ENCODE peak calls at places on chromosomes 3 and 15, in nine cellular contexts. T is activated CD4-positive, alpha-beta T cell treated with anti-CD3 and anti-CD28 coated beads, Interleukin-2, amount 50 U/mL, for 24 hours; A is GM20000; L is activated T-cell treated with anti-CD3 and anti-CD28 coated beads, Interleukin-2, amount 50 U/mL, for 72 hours; R is colonic mucosa; P is Peyer's patch; E is spleen; D is AG08395; U is RWPE2. Z is an unnamed sample.

GRCh38 chr3:172530566-172530965 is 7.3 kb upstream of the TNFSF10 start:
- DNase-seq in R (no peak), A (no peak), P (no peak), E (no peak), U (no peak), T (no peak), L (peak; percentile 22), D (no peak), Z (no peak)

GRCh38 chr3:106963446-106963845 is 413.8 kb upstream of the CCDC54 start:
- DNase-seq in L (no peak), D (peak; percentile 5), U (no peak), E (no peak), P (no peak), T (no peak), R (no peak), A (no peak), Z (no peak)

GRCh38 chr3:146803746-146804145 is 198.6 kb upstream of the PLSCR5 start:
- DNase-seq in D (peak; percentile 90), E (no peak), P (no peak), R (no peak), L (no peak), A (no peak), T (no peak), U (no peak), Z (no peak)

GRCh38 chr3:32781211-32781968 is 36.4 kb upstream of the TRIM71 start:
- DNase-seq in U (peak; percentile 77), T (peak; percentile 36), E (peak; percentile 93), D (peak; percentile 76), P (peak; percentile 84), L (peak; percentile 83), A (peak; percentile 88), R (peak; percentile 77), Z (peak; percentile 79)

GRCh38 chr3:24156466-24156865 is 211.4 kb downstream of the NR1D2 start:
- DNase-seq in E (no peak), P (no peak), L (peak; percentile 2), T (no peak), D (peak; percentile 85), U (no peak), A (no peak), R (no peak), Z (no peak)

GRCh38 chr15:70853855-70854668 is at the start of gene LARP6:
- DNase-seq in E (no peak), D (peak; percentile 65), A (peak; percentile 58), P (no peak), U (no peak), L (peak; percentile 34), T (no peak), R (no peak), Z (peak; percentile 27)

GRCh38 chr3:20563985-20564384 is 378.0 kb upstream of the SGO1 start:
- DNase-seq in R (no peak), E (no peak), A (no peak), P (no peak), D (no peak), L (no peak), T (no peak), U (no peak), Z (no peak)

GRCh38 chr15:78396976-78397375 is 41.0 kb upstream of the IREB2 start:
- DNase-seq in A (no peak), E (no peak), L (no peak), R (peak; percentile 83), U (peak; percentile 54), D (peak; percentile 78), T (no peak), P (peak; percentile 89), Z (peak; percentile 85)

GRCh38 chr15:50652671-50653070 is 33.9 kb downstream of the TRPM7 start:
- DNase-seq in E (no peak), P (no peak), A (no peak), U (no peak), D (no peak), L (no peak), T (no peak), R (no peak), Z (no peak)

GRCh38 chr3:42936157-42936981 is 30.4 kb downstream of the ZNF662 start:
- DNase-seq in L (no peak), D (peak; percentile 43), A (no peak), P (peak; percentile 57), E (peak; percentile 65), R (peak; percentile 31), U (peak; percentile 79), T (no peak), Z (peak; percentile 14)

Z was measured in transverse colon.